ENCODE peak calls at places on chromosome 9, in ten cellular contexts. W, L, G, R, A, N, E, U, P and Q are unnamed samples.

GRCh38 chr9:19946446-19947109 is 157.7 kb upstream of the SLC24A2 start:
- DNase-seq in L (no peak), E (no peak), G (no peak), N (no peak), P (no peak), U (peak; percentile 45), A (no peak), W (peak; percentile 21), R (peak; percentile 10), Q (peak; percentile 18)

GRCh38 chr9:37859043-37859442 is 44.9 kb downstream of the SLC25A51 start:
- DNase-seq in R (peak; percentile 4), P (no peak), W (peak; percentile 33), E (no peak), N (no peak), G (no peak), A (no peak), L (no peak), U (no peak), Q (no peak)

GRCh38 chr9:114281421-114282103 is 41.3 kb upstream of the ORM1 start:
- DNase-seq in E (peak; percentile 57), A (peak; percentile 12), P (no peak), U (no peak), R (peak; percentile 74), W (peak; percentile 67), L (no peak), G (no peak), N (no peak), Q (no peak)

GRCh38 chr9:109158656-109159055 is 8.4 kb downstream of the FRRS1L start:
- DNase-seq in L (no peak), N (no peak), E (peak; percentile 69), G (no peak), U (no peak), P (no peak), A (no peak), W (no peak), R (no peak), Q (peak; percentile 4)

GRCh38 chr9:132162764-132163456 is 1.1 kb downstream of the NTNG2 start:
- DNase-seq in N (no peak), E (no peak), R (no peak), G (peak; percentile 11), L (no peak), P (no peak), W (no peak), A (no peak), U (no peak), Q (no peak)

GRCh38 chr9:122228191-122228905 is 409 bp downstream of the LHX6 start:
- DNase-seq in L (no peak), E (no peak), W (no peak), R (no peak), A (no peak), P (no peak), N (no peak), U (peak; percentile 24), G (peak; percentile 12), Q (no peak)

GRCh38 chr9:137064027-137064879 is 6.1 kb downstream of the SAPCD2 start:
- DNase-seq in R (peak; percentile 57), G (peak; percentile 78), A (no peak), L (no peak), N (peak; percentile 76), U (peak; percentile 44), W (no peak), P (no peak), E (no peak), Q (no peak)

GRCh38 chr9:129962376-129962765 is 80.6 kb downstream of the FNBP1 start:
- DNase-seq in R (peak; percentile 52), L (no peak), G (no peak), W (no peak), A (no peak), E (no peak), P (no peak), N (no peak), U (no peak), Q (no peak)

GRCh38 chr9:129074106-129074505 is 6.8 kb upstream of the DOLPP1 start:
- DNase-seq in G (no peak), P (no peak), N (no peak), U (no peak), E (no peak), R (no peak), W (no peak), A (no peak), L (no peak), Q (no peak)

GRCh38 chr9:133953621-133953975 is 38.5 kb downstream of the VAV2 start:
- DNase-seq in N (no peak), U (no peak), E (no peak), P (no peak), G (no peak), A (no peak), W (no peak), R (no peak), L (no peak), Q (no peak)

GRCh38 chr9:89786650-89787049 is 181.8 kb downstream of the GADD45G start:
- DNase-seq in R (no peak), U (no peak), E (no peak), A (peak; percentile 34), G (no peak), N (peak; percentile 62), L (no peak), P (no peak), W (no peak), Q (no peak)

GRCh38 chr9:80066931-80067330 is 495.2 kb downstream of the TLE4 start:
- DNase-seq in U (no peak), W (no peak), R (no peak), L (no peak), N (no peak), A (no peak), P (no peak), G (no peak), E (no peak), Q (no peak)

GRCh38 chr9:99216073-99216472 is 5.7 kb downstream of the ALG2 start:
- DNase-seq in W (no peak), G (no peak), R (no peak), E (no peak), A (no peak), P (no peak), N (no peak), U (no peak), L (no peak), Q (no peak)

GRCh38 chr9:114312513-114312875 is 10.4 kb upstream of the ORM1 start:
- DNase-seq in R (no peak), L (no peak), G (no peak), U (no peak), A (peak; percentile 18), P (no peak), W (no peak), E (no peak), N (no peak), Q (no peak)

GRCh38 chr9:122526602-122527001 is 491 bp downstream of the OR1N1 start:
- DNase-seq in E (no peak), A (no peak), U (no peak), L (no peak), R (no peak), W (no peak), G (peak; percentile 13), N (no peak), P (no peak), Q (no peak)

GRCh38 chr9:95874989-95875304 is 544 bp upstream of the ERCC6L2 start:
- DNase-seq in A (peak; percentile 60), L (no peak), W (no peak), R (peak; percentile 37), N (peak; percentile 60), G (peak; percentile 75), U (peak; percentile 34), E (no peak), P (no peak), Q (no peak)

GRCh38 chr9:37174247-37174646 is 53.9 kb downstream of the ZCCHC7 start:
- DNase-seq in E (no peak), A (no peak), G (no peak), U (no peak), N (no peak), L (no peak), P (no peak), W (peak; percentile 81), R (no peak), Q (peak; percentile 57)

GRCh38 chr9:764986-765385 is 76.5 kb upstream of the DMRT1 start:
- DNase-seq in W (no peak), N (no peak), P (no peak), G (no peak), E (no peak), L (no peak), U (no peak), R (no peak), A (no peak), Q (no peak)

GRCh38 chr9:31304576-31304975 is 1079.9 kb upstream of the ACO1 start:
- DNase-seq in E (peak; percentile 40), A (no peak), L (no peak), W (peak; percentile 32), R (peak; percentile 11), U (peak; percentile 35), G (no peak), N (no peak), P (no peak), Q (peak; percentile 81)

GRCh38 chr9:137880976-137881530 is 3.5 kb downstream of the CACNA1B start:
- DNase-seq in E (no peak), L (no peak), R (no peak), W (no peak), P (no peak), G (no peak), U (no peak), N (no peak), A (no peak), Q (no peak)

GRCh38 chr9:37943329-37944265 is 39.7 kb upstream of the SLC25A51 start:
- DNase-seq in E (peak; percentile 85), L (no peak), W (peak; percentile 94), A (no peak), N (no peak), U (no peak), P (no peak), R (no peak), G (no peak), Q (peak; percentile 97)

GRCh38 chr9:108468364-108468763 is 387.4 kb downstream of the ACTL7B start:
- DNase-seq in A (no peak), P (no peak), N (peak; percentile 55), U (peak; percentile 58), L (peak; percentile 8), E (no peak), R (peak; percentile 88), G (peak; percentile 32), W (peak; percentile 23), Q (no peak)

GRCh38 chr9:122819791-122820489 is 8.4 kb downstream of the PDCL start:
- DNase-seq in L (no peak), A (no peak), E (no peak), U (no peak), P (no peak), N (no peak), G (no peak), W (peak; percentile 78), R (no peak), Q (peak; percentile 70)

GRCh38 chr9:112433715-112434392 is 52.8 kb upstream of the KIAA1958 start:
- DNase-seq in L (peak; percentile 53), E (no peak), R (no peak), N (no peak), A (no peak), U (no peak), W (no peak), P (no peak), G (no peak), Q (no peak)

GRCh38 chr9:3939820-3940219 is 360.0 kb downstream of the GLIS3 start:
- DNase-seq in W (no peak), R (no peak), G (no peak), L (no peak), A (no peak), N (no peak), P (no peak), U (no peak), E (no peak), Q (no peak)

GRCh38 chr9:21965401-21965951 is 28.7 kb downstream of the CDKN2A start:
- DNase-seq in R (no peak), W (peak; percentile 77), U (no peak), E (peak; percentile 34), N (peak; percentile 64), P (no peak), G (peak; percentile 55), A (peak; percentile 54), L (no peak), Q (peak; percentile 65)

GRCh38 chr9:20570756-20571155 is 51.5 kb downstream of the MLLT3 start:
- DNase-seq in E (peak; percentile 26), W (peak; percentile 87), N (no peak), P (no peak), L (no peak), R (peak; percentile 53), A (no peak), U (no peak), G (no peak), Q (peak; percentile 70)

GRCh38 chr9:2227468-2227867 is 212.3 kb downstream of the SMARCA2 start:
- DNase-seq in E (peak; percentile 48), W (peak; percentile 67), P (no peak), N (no peak), R (peak; percentile 16), L (no peak), A (no peak), G (no peak), U (no peak), Q (peak; percentile 64)